ENCODE peak calls at places on chromosomes 4 and X, in six cellular contexts. Q is left ventricle myocardium inferior; A is Panc1; D is CD4-positive, alpha-beta memory T cell; U is uterus; J is endodermal cell. S is an unnamed sample. For H3K4me1, the result is how much of the 10 kb centered on the place peaks cover.

GRCh38 chr4:139665690-139666529 is at the start of gene MGST2:
- DNase-seq in U (peak), A (no peak), J (peak), D (peak), Q (peak), S (peak)

GRCh38 chr4:159178147-159178541 is 75.3 kb downstream of the RAPGEF2 start:
- DNase-seq in Q (no peak), J (no peak), D (no peak), U (no peak), A (no peak), S (no peak)

GRCh38 chr4:187135878-187136277 is 412.2 kb upstream of the FAT1 start:
- DNase-seq in A (no peak), U (no peak), D (no peak), J (no peak), Q (no peak), S (no peak)

GRCh38 chr4:123278755-123279154 is 117.8 kb upstream of the SPRY1 start:
- DNase-seq in J (no peak), D (no peak), Q (no peak), U (no peak), A (no peak), S (no peak)

GRCh38 chr4:6688879-6689505 is 4.7 kb upstream of the S100P start:
- DNase-seq in J (peak), A (no peak), Q (no peak), U (no peak), D (peak), S (no peak)

GRCh38 chrX:2829066-2829430 is 318 bp downstream of the GYG2 start:
- DNase-seq in D (no peak), A (no peak), U (no peak), Q (no peak), J (peak), S (no peak)

GRCh38 chrX:148457279-148457678 is 43.1 kb upstream of the AFF2 start:
- DNase-seq in U (no peak), Q (no peak), A (no peak), J (no peak), D (no peak), S (no peak)

GRCh38 chrX:143853488-143853887 is 30.4 kb upstream of the UBE2NL start:
- DNase-seq in A (no peak), D (no peak), Q (no peak), U (no peak), J (no peak), S (no peak)

GRCh38 chr4:159175165-159175988 is 72.5 kb downstream of the RAPGEF2 start:
- DNase-seq in D (peak), Q (peak), A (peak), J (peak), U (peak), S (peak)

GRCh38 chr4:41217020-41217333 is 2.6 kb upstream of the APBB2 start:
- DNase-seq in U (no peak), A (no peak), D (no peak), Q (no peak), J (no peak), S (no peak)
- H3K27ac ChIP-seq in U (peak), A (peak), D (no peak), Q (peak), J (peak), S (peak)

GRCh38 chr4:13539721-13540445 is 4.4 kb downstream of the NKX3-2 start:
- DNase-seq in A (no peak), J (peak), Q (no peak), U (no peak), D (no peak), S (no peak)
- H3K4me3 ChIP-seq in A (no peak), J (no peak), Q (peak), U (no peak), D (no peak), S (no peak)

DNA sequence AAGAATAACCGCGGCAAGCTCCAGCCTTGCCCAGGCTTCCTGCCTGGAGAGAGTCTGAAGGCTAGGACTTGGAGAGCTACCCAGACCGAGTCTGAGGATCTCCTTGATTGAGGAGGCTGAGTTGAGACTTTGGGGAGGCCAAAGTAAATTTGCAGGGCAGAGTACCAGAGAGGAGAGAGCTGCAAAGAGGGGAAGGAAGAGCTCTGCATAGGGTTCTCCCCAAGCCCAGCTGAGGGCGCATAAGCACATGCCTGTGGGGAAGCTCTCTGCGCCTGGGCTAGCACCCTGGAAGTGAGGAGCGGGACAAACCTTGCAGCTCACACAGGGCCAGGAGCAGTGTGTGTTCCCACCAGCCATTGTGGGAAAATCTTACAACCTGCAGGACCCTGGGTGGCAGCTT is 56.1 kb downstream of the FAM193A start:
- DNase-seq in D (no peak), J (peak), U (peak), A (no peak), Q (no peak), S (no peak)
- H3K4me1 ChIP-seq in D (half or more), J (under half), U (under half), A (under half), Q (half or more), S (under half)

GRCh38 chrX:47218920-47219815 is 687 bp downstream of the CDK16 start:
- DNase-seq in D (no peak), U (peak), A (no peak), J (peak), Q (peak), S (peak)
- H3K27ac ChIP-seq in D (peak), U (peak), A (peak), J (peak), Q (peak), S (peak)

GRCh38 chrX:104105863-104106262 is 6.5 kb upstream of the ZCCHC18 start:
- DNase-seq in J (no peak), U (no peak), D (no peak), A (no peak), Q (no peak), S (no peak)
- H3K4me3 ChIP-seq in J (no peak), U (no peak), D (no peak), A (no peak), Q (no peak), S (no peak)

DNA sequence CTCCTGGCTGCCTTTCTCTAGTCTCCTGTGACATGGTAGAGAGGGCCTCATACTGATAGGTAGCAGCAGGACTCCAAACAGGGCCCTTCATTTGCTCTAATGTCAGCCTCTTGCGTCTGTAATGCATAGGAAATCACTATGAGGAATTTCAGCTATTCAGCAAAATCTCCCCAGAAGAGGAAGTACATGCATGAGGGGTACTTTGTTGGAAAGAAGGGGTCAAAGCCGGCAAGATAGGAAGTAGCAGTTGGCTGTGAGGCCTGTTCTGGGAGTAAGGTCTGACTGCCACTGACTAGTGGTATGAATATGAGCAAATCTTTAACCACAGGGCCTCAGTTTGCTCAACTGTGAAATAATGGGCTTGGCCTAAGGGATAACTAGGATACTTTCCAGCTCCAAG is 283.2 kb downstream of the ARHGAP10 start:
- DNase-seq in Q (no peak), U (no peak), A (no peak), D (no peak), J (no peak), S (no peak)
- H3K4me1 ChIP-seq in Q (under half), U (under half), A (under half), D (under half), J (under half), S (under half)

DNA sequence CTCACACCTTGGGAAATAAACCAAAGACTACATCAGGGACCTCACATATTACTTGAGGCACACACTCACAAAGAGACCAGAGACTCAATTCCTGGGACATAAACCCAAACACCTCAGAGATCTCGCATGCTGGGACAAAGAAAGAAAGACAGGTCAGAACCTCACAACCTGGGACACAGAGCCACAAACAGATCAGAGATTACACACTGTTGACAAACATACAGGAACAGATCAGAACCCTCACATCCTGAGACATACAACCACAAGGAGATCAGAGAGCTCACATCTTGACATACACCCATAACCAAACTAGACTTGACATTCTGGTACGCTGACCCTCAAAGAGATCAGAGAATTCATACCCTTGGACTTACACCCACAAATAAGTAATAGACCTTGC is 17.3 kb downstream of the SUV39H1 start:
- DNase-seq in A (no peak), U (no peak), J (no peak), Q (no peak), D (peak), S (no peak)
- H3K27ac ChIP-seq in A (no peak), U (no peak), J (no peak), Q (no peak), D (peak), S (no peak)

GRCh38 chrX:100648601-100649417 is 4.8 kb downstream of the SRPX2 start:
- DNase-seq in U (peak), J (peak), Q (peak), D (no peak), A (no peak), S (peak)
- H3K4me3 ChIP-seq in U (no peak), J (no peak), Q (peak), D (no peak), A (no peak), S (no peak)

DNA sequence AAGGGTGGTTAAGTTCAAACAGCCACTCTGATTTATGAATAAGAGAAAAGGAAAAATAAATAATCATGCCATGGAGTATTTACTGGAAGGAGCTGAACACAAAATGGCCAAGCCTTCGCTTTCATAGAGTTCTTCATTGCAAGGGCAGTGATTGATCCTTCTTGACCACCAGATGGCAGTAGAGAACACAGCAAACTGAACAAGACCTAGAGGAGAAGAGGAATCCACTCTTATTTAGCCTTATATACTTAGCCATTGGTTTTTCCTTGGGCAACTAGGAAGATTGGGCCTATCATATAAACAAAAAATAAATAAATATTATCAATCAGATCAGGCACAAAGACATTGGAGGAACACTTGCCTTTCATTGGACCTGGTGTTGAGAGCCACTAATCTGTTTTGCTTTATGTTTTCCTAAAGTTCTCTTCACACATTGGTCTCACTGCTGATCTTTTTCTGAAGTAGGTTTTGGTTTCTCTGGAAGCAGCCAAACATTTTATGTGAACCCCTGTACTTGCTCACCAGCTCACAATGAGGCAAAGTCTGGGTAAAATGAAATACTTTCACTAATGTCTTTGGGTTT is 58.0 kb upstream of the PARM1 start:
- DNase-seq in J (peak), U (no peak), D (peak), Q (no peak), A (peak), S (no peak)
- H3K4me1 ChIP-seq in J (under half), U (under half), D (under half), Q (under half), A (under half), S (under half)

S was measured in ovary.